ENCODE peak calls at places on chromosomes 5 and 9, in five cellular contexts. L is HepG2, Z is GM23338, S is SK-N-SH, B is A549. O is an unnamed sample.

GRCh38 chr5:150342583-150342982 is 14.9 kb upstream of the TCOF1 start:
- DNase-seq in L (no peak), Z (no peak), S (no peak), B (no peak), O (no peak)

GRCh38 chr9:36074870-36075532 is 38.3 kb downstream of the RECK start:
- DNase-seq in L (peak; percentile 17), Z (no peak), S (peak; percentile 30), B (no peak), O (no peak)

GRCh38 chr5:68683632-68684035 is 410.2 kb upstream of the SLC30A5 start:
- DNase-seq in L (no peak), Z (no peak), S (no peak), B (peak; percentile 58), O (peak; percentile 42)

GRCh38 chr5:54823006-54823405 is 162.4 kb downstream of the ESM1 start:
- DNase-seq in L (no peak), Z (no peak), S (no peak), B (no peak), O (no peak)

GRCh38 chr5:40486437-40487270 is 193.1 kb upstream of the PTGER4 start:
- DNase-seq in L (no peak), Z (no peak), S (no peak), B (no peak), O (no peak)

GRCh38 chr9:131589124-131589711 is 43.9 kb downstream of the PRRT1B start:
- DNase-seq in L (no peak), Z (no peak), S (no peak), B (no peak), O (no peak)

GRCh38 chr5:109656829-109657228 is 32.9 kb upstream of the MAN2A1 start:
- DNase-seq in L (no peak), Z (no peak), S (no peak), B (no peak), O (no peak)

GRCh38 chr5:181221105-181221791 is 1.8 kb upstream of the TRIM41 start:
- DNase-seq in L (no peak), Z (peak; percentile 47), S (no peak), B (no peak), O (no peak)

GRCh38 chr9:115513148-115513547 is 395.2 kb upstream of the TNC start:
- DNase-seq in L (no peak), Z (peak; percentile 25), S (no peak), B (no peak), O (no peak)

GRCh38 chr9:111937781-111938426 is 41.3 kb downstream of the UGCG start:
- DNase-seq in L (no peak), Z (no peak), S (no peak), B (no peak), O (no peak)

GRCh38 chr9:75027187-75028107 is 646 bp downstream of the CARNMT1 start:
- DNase-seq in L (peak; percentile 30), Z (peak; percentile 63), S (peak; percentile 85), B (peak; percentile 58), O (no peak)

GRCh38 chr5:160787247-160787646 is 64.8 kb downstream of the ATP10B start:
- DNase-seq in L (peak; percentile 9), Z (peak; percentile 75), S (no peak), B (peak; percentile 6), O (no peak)

GRCh38 chr9:74277532-74277931 is 219.6 kb upstream of the RORB start:
- DNase-seq in L (no peak), Z (no peak), S (no peak), B (no peak), O (no peak)

GRCh38 chr5:17178316-17178715 is 39.1 kb upstream of the BASP1 start:
- DNase-seq in L (no peak), Z (no peak), S (no peak), B (no peak), O (no peak)

DNA sequence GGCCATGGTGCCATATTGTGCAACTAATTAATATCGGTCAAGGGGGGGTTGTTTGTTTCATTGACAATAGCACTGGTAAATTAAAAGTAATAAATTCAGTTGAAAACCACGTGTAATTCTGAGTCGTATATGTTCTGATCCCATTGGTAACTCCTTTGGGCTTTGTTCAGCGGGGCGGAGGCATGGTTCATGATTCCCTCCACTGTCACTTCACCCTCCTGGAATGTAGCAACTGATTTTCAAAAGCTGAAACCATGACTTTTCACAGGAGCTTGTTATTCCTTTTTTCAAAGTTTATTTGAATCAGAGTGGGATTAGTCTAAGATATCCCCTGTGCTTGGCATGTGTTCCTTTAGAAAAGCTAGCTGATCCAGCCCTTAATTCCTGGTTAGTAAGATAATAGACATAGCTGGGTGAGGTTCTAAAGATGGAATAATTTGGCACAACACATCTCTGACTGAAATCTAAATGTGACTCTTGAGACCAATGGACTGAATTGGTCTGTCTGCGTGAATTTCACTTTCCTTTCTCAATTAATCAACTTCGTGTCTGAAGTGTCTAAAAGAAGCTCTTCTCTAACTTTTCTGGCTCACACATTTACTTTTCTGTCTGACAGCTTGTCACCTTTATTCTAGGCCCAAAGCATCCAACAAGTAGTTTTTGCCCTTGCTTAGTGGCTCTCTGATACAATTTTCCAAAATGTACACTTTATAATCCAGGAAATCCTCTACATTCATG is 185.7 kb upstream of the VCAN start:
- DNase-seq in L (no peak), Z (no peak), S (no peak), B (no peak), O (no peak)
- TF ChIP-seq REST in L (no peak), Z (no peak), S (no peak), B (no peak), O (no peak)

DNA sequence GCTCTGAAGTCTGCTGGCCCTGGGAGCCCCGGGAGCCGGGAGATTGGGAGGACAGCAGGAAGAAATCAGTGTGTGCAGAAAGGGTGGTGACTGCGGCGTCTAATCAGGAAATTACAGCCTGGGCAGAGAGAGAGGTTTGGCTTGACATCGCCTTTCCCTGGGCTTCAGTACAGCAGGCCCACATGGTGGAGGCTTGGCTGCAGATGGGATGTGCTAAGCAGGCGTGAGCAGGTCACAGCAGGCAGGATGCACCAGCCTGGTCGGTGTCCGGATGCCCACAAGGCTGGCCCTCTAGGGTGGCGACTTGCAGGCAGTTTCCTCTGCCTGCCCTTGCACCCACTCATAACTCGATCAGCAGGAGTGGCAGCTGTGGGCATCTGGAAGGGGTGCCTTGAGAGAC is 17.1 kb downstream of the PITX1 start:
- DNase-seq in L (no peak), Z (no peak), S (no peak), B (no peak), O (no peak)
- TF ChIP-seq REST in L (no peak), Z (no peak), S (no peak), B (no peak), O (no peak)

GRCh38 chr9:137463194-137463930 is 4.2 kb upstream of the NSMF start:
- DNase-seq in L (peak; percentile 45), Z (no peak), S (no peak), B (no peak), O (no peak)

GRCh38 chr9:137461316-137461662 is 2.2 kb upstream of the NSMF start:
- DNase-seq in L (no peak), Z (no peak), S (no peak), B (no peak), O (no peak)

GRCh38 chr9:137462396-137463193 is 3.5 kb upstream of the NSMF start:
- DNase-seq in L (no peak), Z (no peak), S (no peak), B (no peak), O (no peak)

GRCh38 chr9:137460363-137461315 is 1.5 kb upstream of the NSMF start:
- DNase-seq in L (no peak), Z (no peak), S (peak; percentile 38), B (no peak), O (no peak)

DNA sequence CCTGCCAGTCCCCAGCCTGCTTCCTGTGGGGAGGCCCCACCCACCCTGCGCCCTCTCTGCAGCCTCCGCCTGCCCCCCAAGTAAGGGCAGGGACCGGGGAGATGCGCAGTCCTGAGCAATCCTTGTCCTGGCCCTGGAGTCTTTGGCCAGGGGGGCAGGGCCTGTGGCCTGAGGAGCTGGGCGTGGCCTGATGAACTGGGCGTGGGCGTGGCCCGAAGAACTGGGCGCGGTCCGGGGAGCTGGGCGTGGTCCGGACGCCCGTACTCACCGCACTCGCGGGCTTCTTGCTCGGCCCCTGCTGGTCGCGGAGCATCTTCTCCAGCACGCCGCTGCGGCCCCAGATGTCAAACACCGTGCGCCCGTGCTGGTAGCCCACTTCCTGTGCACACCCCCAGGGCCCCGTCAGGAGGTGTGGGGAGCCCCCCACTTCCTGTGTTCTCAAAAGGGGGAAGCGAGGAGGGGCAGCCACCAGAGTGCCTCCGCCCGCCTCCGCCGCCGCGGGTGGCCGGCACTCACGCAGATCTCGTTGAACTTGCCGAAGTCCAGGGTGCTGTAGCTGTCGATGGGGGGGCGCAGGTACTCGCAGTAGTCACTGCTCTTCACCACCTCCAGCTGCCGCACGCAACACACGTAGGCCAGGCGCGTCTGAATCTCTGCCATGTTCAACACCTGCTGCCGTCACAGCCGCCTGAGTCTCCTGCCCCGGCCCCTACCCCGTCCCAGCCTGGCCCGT is 2.7 kb upstream of the NSMF start:
- DNase-seq in L (no peak), Z (peak; percentile 92), S (no peak), B (peak; percentile 59), O (no peak)
- TF ChIP-seq REST in L (no peak), Z (no peak), S (no peak), B (no peak), O (no peak)

DNA sequence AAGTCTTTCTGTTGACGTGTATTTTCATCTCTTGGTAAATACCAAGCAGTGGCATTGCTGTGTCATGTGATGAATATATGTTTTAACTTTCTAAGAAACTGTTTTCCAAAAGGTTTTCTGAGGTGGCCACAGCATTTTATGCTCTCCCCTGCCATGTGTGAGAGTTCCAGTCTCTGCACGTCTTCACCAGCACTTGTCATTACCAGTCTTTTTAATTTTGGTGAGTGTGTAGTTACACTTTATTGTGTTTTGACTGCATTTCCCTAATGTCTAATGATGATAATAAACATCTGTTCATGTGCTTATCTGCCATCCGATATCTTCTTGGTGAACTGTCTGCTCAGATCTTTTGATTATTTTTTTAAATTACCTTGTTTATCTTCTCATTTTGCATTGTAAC is 27.4 kb upstream of the GADD45G start:
- DNase-seq in L (no peak), Z (no peak), S (no peak), B (no peak), O (no peak)
- TF ChIP-seq REST in L (no peak), Z (no peak), S (no peak), B (no peak), O (no peak)

GRCh38 chr5:97531549-97531948 is 348.5 kb upstream of the RIOK2 start:
- DNase-seq in L (no peak), Z (no peak), S (no peak), B (no peak), O (no peak)

GRCh38 chr5:97529354-97529753 is 346.3 kb upstream of the RIOK2 start:
- DNase-seq in L (no peak), Z (no peak), S (no peak), B (no peak), O (no peak)

GRCh38 chr5:97534166-97534565 is 351.1 kb upstream of the RIOK2 start:
- DNase-seq in L (peak; percentile 42), Z (peak; percentile 65), S (peak; percentile 41), B (peak; percentile 18), O (peak; percentile 85)

GRCh38 chr5:97525780-97526179 is 342.7 kb upstream of the RIOK2 start:
- DNase-seq in L (no peak), Z (peak; percentile 5), S (no peak), B (no peak), O (no peak)

GRCh38 chr5:97528941-97529340 is 345.9 kb upstream of the RIOK2 start:
- DNase-seq in L (no peak), Z (no peak), S (no peak), B (no peak), O (no peak)
- TF ChIP-seq REST in L (no peak), Z (no peak), S (no peak), B (no peak), O (no peak)